ENCODE peak calls at places on chromosome 14, in seven cellular contexts. O is PC-3, W is esophagus squamous epithelium, B is HepG2, R is left lung, E is colonic mucosa, Z is suprapubic skin. F is an unnamed sample.

GRCh38 chr14:40733206-40733605 is 873.5 kb upstream of the LRFN5 start:
- DNase-seq in O (no peak), E (no peak), R (no peak), B (no peak), W (no peak), Z (no peak), F (no peak)

GRCh38 chr14:39459795-39460478 is 27.7 kb upstream of the FBXO33 start:
- DNase-seq in Z (no peak), W (no peak), E (no peak), B (no peak), R (no peak), O (no peak), F (no peak)

GRCh38 chr14:50233335-50234250 is 2.2 kb upstream of the SOS2 start:
- DNase-seq in O (peak; percentile 81), W (no peak), E (no peak), B (peak; percentile 67), R (no peak), Z (no peak), F (no peak)

GRCh38 chr14:56284641-56285040 is 166.4 kb downstream of the PELI2 start:
- DNase-seq in Z (no peak), R (no peak), B (no peak), W (no peak), O (no peak), E (no peak), F (no peak)

GRCh38 chr14:66859063-66859671 is 330.1 kb upstream of the GARIN2 start:
- DNase-seq in E (no peak), O (no peak), R (no peak), W (no peak), Z (no peak), B (peak; percentile 76), F (no peak)

GRCh38 chr14:62824086-62824485 is 221.2 kb downstream of the KCNH5 start:
- DNase-seq in W (no peak), B (no peak), Z (no peak), R (no peak), O (no peak), E (no peak), F (no peak)

GRCh38 chr14:72608391-72609204 is 285.3 kb downstream of the DPF3 start:
- DNase-seq in W (no peak), R (no peak), O (peak; percentile 95), Z (no peak), E (peak; percentile 12), B (no peak), F (no peak)

GRCh38 chr14:92670967-92671366 is 77.5 kb downstream of the LGMN start:
- DNase-seq in R (no peak), B (no peak), O (no peak), Z (no peak), E (no peak), W (no peak), F (no peak)

GRCh38 chr14:94054936-94055335 is 26.1 kb downstream of the DDX24 start:
- DNase-seq in W (no peak), E (no peak), Z (peak; percentile 21), R (no peak), O (no peak), B (no peak), F (no peak)

GRCh38 chr14:63764103-63764502 is 36.2 kb upstream of the SGPP1 start:
- DNase-seq in B (peak; percentile 90), O (no peak), Z (no peak), E (no peak), R (no peak), W (no peak), F (no peak)

GRCh38 chr14:50397461-50398196 is 948 bp upstream of the CDKL1 start:
- DNase-seq in B (peak; percentile 24), W (no peak), R (no peak), O (peak; percentile 68), Z (no peak), E (peak; percentile 54), F (peak; percentile 49)

GRCh38 chr14:88630565-88630964 is 67.7 kb downstream of the ZC3H14 start:
- DNase-seq in R (no peak), E (no peak), Z (no peak), O (no peak), B (no peak), W (no peak), F (no peak)

GRCh38 chr14:94773017-94773681 is 3.2 kb upstream of the GSC start:
- DNase-seq in W (no peak), E (no peak), O (no peak), Z (no peak), B (no peak), R (no peak), F (no peak)

GRCh38 chr14:34064349-34064748 is 113.5 kb upstream of the EGLN3 start:
- DNase-seq in Z (no peak), O (no peak), R (peak; percentile 40), W (no peak), E (peak; percentile 48), B (no peak), F (no peak)

GRCh38 chr14:58820032-58820431 is 182.3 kb downstream of the DACT1 start:
- DNase-seq in W (no peak), E (no peak), O (no peak), B (no peak), Z (no peak), R (no peak), F (no peak)

GRCh38 chr14:92625213-92625612 is 111.6 kb downstream of the RIN3 start:
- DNase-seq in R (no peak), O (peak; percentile 95), Z (no peak), B (no peak), W (no peak), E (no peak), F (no peak)

GRCh38 chr14:92844220-92844619 is 50.1 kb downstream of the GOLGA5 start:
- DNase-seq in E (no peak), B (no peak), Z (no peak), O (peak; percentile 39), R (no peak), W (no peak), F (no peak)

GRCh38 chr14:32761381-32761968 is 177.2 kb upstream of the NPAS3 start:
- DNase-seq in B (no peak), E (no peak), Z (no peak), O (peak; percentile 37), W (no peak), R (no peak), F (no peak)

GRCh38 chr14:32047791-32048190 is 29.3 kb upstream of the ARHGAP5 start:
- DNase-seq in W (no peak), R (no peak), B (no peak), Z (no peak), E (no peak), O (peak; percentile 40), F (no peak)

GRCh38 chr14:33589334-33589733 is 361.5 kb downstream of the EGLN3 start:
- DNase-seq in W (no peak), E (no peak), R (no peak), O (peak; percentile 98), B (no peak), Z (no peak), F (no peak)

GRCh38 chr14:87108726-87109125 is 884.3 kb downstream of the GALC start:
- DNase-seq in W (no peak), R (no peak), E (no peak), B (no peak), O (no peak), Z (no peak), F (no peak)

GRCh38 chr14:71554323-71554722 is 377.9 kb upstream of the RGS6 start:
- DNase-seq in B (no peak), E (no peak), Z (no peak), O (no peak), W (no peak), R (no peak), F (no peak)

GRCh38 chr14:87233266-87233665 is 759.7 kb downstream of the GALC start:
- DNase-seq in R (no peak), W (no peak), B (no peak), Z (no peak), E (no peak), O (no peak), F (no peak)

GRCh38 chr14:26414933-26415332 is 182.9 kb downstream of the NOVA1 start:
- DNase-seq in E (no peak), B (no peak), W (no peak), Z (no peak), O (no peak), R (no peak), F (no peak)

GRCh38 chr14:96098999-96099335 is 59.8 kb downstream of the C14orf132 start:
- DNase-seq in Z (no peak), O (no peak), E (no peak), B (no peak), R (no peak), W (no peak), F (no peak)

GRCh38 chr14:92645841-92646478 is 102.5 kb downstream of the LGMN start:
- DNase-seq in R (peak; percentile 32), E (no peak), W (no peak), Z (no peak), B (no peak), O (peak; percentile 77), F (no peak)

GRCh38 chr14:27315947-27316346 is 718.1 kb upstream of the NOVA1 start:
- DNase-seq in B (no peak), O (no peak), R (no peak), W (no peak), Z (no peak), E (no peak), F (no peak)

DNA sequence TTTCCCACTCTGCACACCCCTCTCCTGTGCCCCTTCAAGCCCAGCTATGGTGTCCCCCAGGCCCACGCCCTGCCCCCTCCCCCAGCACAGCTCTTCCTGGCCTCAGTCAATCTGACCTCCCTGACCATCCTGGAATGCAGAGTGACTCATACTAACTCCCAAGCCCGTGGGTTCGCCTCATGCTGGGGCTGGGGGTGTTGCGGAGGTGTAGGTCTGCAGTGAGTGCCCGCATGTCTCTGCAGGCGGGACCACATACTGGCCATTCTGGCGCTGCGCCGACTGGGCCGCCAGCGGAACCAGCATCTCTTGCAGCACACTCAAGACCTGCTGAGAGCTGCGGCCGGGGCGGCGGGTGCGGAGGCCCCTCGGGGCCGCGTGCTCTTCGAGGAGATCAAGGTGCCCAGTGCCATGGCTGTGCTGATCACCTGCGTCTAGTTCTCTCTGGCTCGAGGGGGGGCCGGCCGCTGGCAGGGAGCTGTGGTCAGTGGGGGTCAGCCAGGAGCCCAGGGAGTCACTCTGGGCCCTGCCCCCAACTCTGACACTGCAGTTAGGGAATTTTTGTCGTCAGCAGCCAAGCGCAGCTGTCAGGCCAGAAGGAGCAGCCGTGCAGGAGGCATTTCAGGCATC is 13.4 kb upstream of the TNFAIP2 start:
- DNase-seq in O (peak; percentile 70), B (peak; percentile 73), E (no peak), Z (no peak), W (no peak), R (no peak), F (no peak)
- TF ChIP-seq CTCF in O (no peak), B (no peak), E (no peak), Z (no peak), W (no peak), R (no peak), F (no peak)

GRCh38 chr14:54625158-54625557 is 58.2 kb downstream of the SAMD4A start:
- DNase-seq in E (no peak), Z (no peak), W (no peak), B (no peak), R (no peak), O (no peak), F (no peak)
- H3K4me1 ChIP-seq in E (no peaks in the 10 kb centered on the region), Z (peaks cover 20% of the 10 kb centered on the region), W (peaks cover 57% of the 10 kb centered on the region), B (peaks cover 61% of the 10 kb centered on the region), R (peaks cover 15% of the 10 kb centered on the region), O (peaks cover 17% of the 10 kb centered on the region), F (no peaks in the 10 kb centered on the region)

GRCh38 chr14:102241147-102241546 is 63.8 kb downstream of the MOK start:
- DNase-seq in O (no peak), Z (no peak), B (no peak), R (no peak), W (no peak), E (no peak), F (no peak)
- TF ChIP-seq CTCF in O (no peak), Z (no peak), B (no peak), R (no peak), W (no peak), E (no peak), F (no peak)

GRCh38 chr14:104702106-104702505 is 12.7 kb downstream of the INF2 start:
- DNase-seq in Z (no peak), B (no peak), R (no peak), E (no peak), W (no peak), O (no peak), F (no peak)
- H3K4me1 ChIP-seq in Z (peaks cover 33% of the 10 kb centered on the region), B (no peaks in the 10 kb centered on the region), R (peaks cover 21% of the 10 kb centered on the region), E (no peaks in the 10 kb centered on the region), W (peaks cover 45% of the 10 kb centered on the region), O (no peaks in the 10 kb centered on the region), F (peaks cover 2% of the 10 kb centered on the region)

F was measured in BE2C.